ENCODE peak calls at places on chromosomes 16 and 17, in nine cellular contexts. B is ascending aorta; J is activated CD4-positive, alpha-beta T cell treated with anti-CD3 and anti-CD28 coated beads for 24 hours; L is amniotic epithelial cell; V is NCI-H510A treated with DMSO at 0.1 percent for 48 hours; W is GM04503; G is stimulated activated CD4-positive, alpha-beta T cell treated with anti-CD3 and anti-CD28 coated beads, Interleukin-1b, Interleukin-23, amount 100 ng/mL, for 1 hour; Z is activated naive CD8-positive, alpha-beta T cell treated with anti-CD3 and anti-CD28 coated beads, Interleukin-2, amount 50 U/mL, for 24 hours; D is CD8-positive, alpha-beta T cell. P is an unnamed sample.

GRCh38 chr17:44687752-44688151 is 1.8 kb downstream of the CCDC43 start:
- DNase-seq in B (no peak), J (no peak), L (no peak), V (no peak), W (no peak), G (no peak), Z (no peak), D (no peak), P (no peak)

GRCh38 chr17:8788998-8789397 is 10.2 kb downstream of the MFSD6L start:
- DNase-seq in B (no peak), J (no peak), L (no peak), V (no peak), W (no peak), G (no peak), Z (no peak), D (no peak), P (no peak)

GRCh38 chr16:70490261-70490660 is 33.1 kb downstream of the COG4 start:
- DNase-seq in B (no peak), J (no peak), L (no peak), V (no peak), W (no peak), G (no peak), Z (no peak), D (no peak), P (peak)

GRCh38 chr17:69607162-69607834 is 192.8 kb downstream of the MAP2K6 start:
- DNase-seq in B (peak), J (no peak), L (peak), V (peak), W (peak), G (no peak), Z (peak), D (no peak), P (peak)

GRCh38 chr16:50276801-50277560 is 10.6 kb downstream of the ADCY7 start:
- DNase-seq in B (no peak), J (no peak), L (no peak), V (no peak), W (no peak), G (no peak), Z (no peak), D (no peak), P (no peak)

GRCh38 chr17:62687997-62688396 is 60.5 kb downstream of the MRC2 start:
- DNase-seq in B (no peak), J (no peak), L (no peak), V (no peak), W (no peak), G (no peak), Z (no peak), D (no peak), P (no peak)

GRCh38 chr17:74305865-74306654 is 20.0 kb upstream of the KIF19 start:
- DNase-seq in B (no peak), J (no peak), L (no peak), V (peak), W (no peak), G (no peak), Z (no peak), D (no peak), P (peak)

GRCh38 chr16:86142801-86143236 is 243.9 kb downstream of the IRF8 start:
- DNase-seq in B (no peak), J (no peak), L (peak), V (no peak), W (peak), G (no peak), Z (no peak), D (no peak), P (no peak)

GRCh38 chr16:66426112-66427035 is 721 bp upstream of the BEAN1 start:
- DNase-seq in B (peak), J (no peak), L (no peak), V (no peak), W (no peak), G (no peak), Z (no peak), D (no peak), P (peak)

GRCh38 chr16:80599466-80599865 is 58.7 kb downstream of the DYNLRB2 start:
- DNase-seq in B (no peak), J (no peak), L (no peak), V (no peak), W (peak), G (no peak), Z (no peak), D (no peak), P (peak)

GRCh38 chr16:27729516-27730304 is 179.8 kb downstream of the KATNIP start:
- DNase-seq in B (no peak), J (no peak), L (peak), V (no peak), W (no peak), G (no peak), Z (no peak), D (no peak), P (peak)

GRCh38 chr17:2083613-2084128 is 28.8 kb downstream of the HIC1 start:
- DNase-seq in B (peak), J (no peak), L (peak), V (no peak), W (no peak), G (no peak), Z (no peak), D (no peak), P (no peak)

GRCh38 chr17:49259663-49260010 is 29.1 kb upstream of the PHOSPHO1 start:
- DNase-seq in B (no peak), J (no peak), L (no peak), V (no peak), W (no peak), G (no peak), Z (no peak), D (no peak), P (no peak)

GRCh38 chr17:76537578-76538280 is at the start of gene CYGB:
- DNase-seq in B (no peak), J (no peak), L (no peak), V (no peak), W (no peak), G (no peak), Z (no peak), D (no peak), P (no peak)

GRCh38 chr17:42283241-42284019 is 4.9 kb upstream of the STAT5A start:
- DNase-seq in B (no peak), J (no peak), L (no peak), V (no peak), W (no peak), G (no peak), Z (no peak), D (no peak), P (no peak)

GRCh38 chr17:40791808-40792436 is 7.8 kb downstream of the KRT28 start:
- DNase-seq in B (no peak), J (no peak), L (peak), V (no peak), W (peak), G (no peak), Z (no peak), D (no peak), P (peak)